ENCODE peak calls at places on chromosomes 7 and 10, in four cellular contexts. One of them, this sample, is unnamed.

GRCh38 chr7:150738092-150739044 is 1.1 kb downstream of the GIMAP5 start:
- DNase-seq in K562: no peak
- DNase-seq in SK-N-SH: no peak
- DNase-seq in HepG2: no peak
- DNase-seq in this sample: no peak

GRCh38 chr7:139103057-139103820 is 6.3 kb downstream of the ZC3HAV1 start:
- DNase-seq in K562: no peak
- DNase-seq in SK-N-SH: no peak
- DNase-seq in HepG2: no peak
- DNase-seq in this sample: no peak

GRCh38 chr10:95815133-95815532 is 59.2 kb downstream of the ENTPD1 start:
- DNase-seq in K562: no peak
- DNase-seq in HepG2: no peak
- DNase-seq in SK-N-SH: no peak
- DNase-seq in this sample: no peak

GRCh38 chr7:11232462-11232861 is 258.8 kb downstream of the PHF14 start:
- DNase-seq in HepG2: no peak
- DNase-seq in SK-N-SH: no peak
- DNase-seq in K562: no peak
- DNase-seq in this sample: no peak

GRCh38 chr7:22486597-22486996 is 13.4 kb downstream of the STEAP1B start:
- DNase-seq in K562: no peak
- DNase-seq in HepG2: no peak
- DNase-seq in SK-N-SH: no peak
- DNase-seq in this sample: no peak

GRCh38 chr10:60896715-60897114 is 47.3 kb downstream of the RHOBTB1 start:
- DNase-seq in K562: no peak
- DNase-seq in HepG2: no peak
- DNase-seq in SK-N-SH: no peak
- DNase-seq in this sample: no peak

GRCh38 chr10:63465293-63466167 is at the start of gene JMJD1C:
- DNase-seq in SK-N-SH: peak
- DNase-seq in HepG2: peak
- DNase-seq in K562: peak
- DNase-seq in this sample: peak

GRCh38 chr10:536371-536925 is 153.0 kb downstream of the DIP2C start:
- DNase-seq in SK-N-SH: no peak
- DNase-seq in HepG2: no peak
- DNase-seq in K562: no peak
- DNase-seq in this sample: no peak

GRCh38 chr7:150947761-150948680 is 30.1 kb downstream of the KCNH2 start:
- DNase-seq in SK-N-SH: peak
- DNase-seq in HepG2: no peak
- DNase-seq in K562: peak
- DNase-seq in this sample: no peak

GRCh38 chr7:119086026-119086425 is 861.5 kb downstream of the ANKRD7 start:
- DNase-seq in SK-N-SH: no peak
- DNase-seq in HepG2: no peak
- DNase-seq in K562: no peak
- DNase-seq in this sample: no peak

GRCh38 chr10:27747096-27747451 is 1.5 kb upstream of the MKX start:
- DNase-seq in HepG2: no peak
- DNase-seq in SK-N-SH: no peak
- DNase-seq in K562: no peak
- DNase-seq in this sample: peak

GRCh38 chr7:68133045-68133444 is 1136.4 kb downstream of the TYW1 start:
- DNase-seq in HepG2: no peak
- DNase-seq in SK-N-SH: no peak
- DNase-seq in K562: no peak
- DNase-seq in this sample: no peak

GRCh38 chr10:119540038-119540437 is 2.5 kb downstream of the RGS10 start:
- DNase-seq in SK-N-SH: no peak
- DNase-seq in K562: no peak
- DNase-seq in HepG2: no peak
- DNase-seq in this sample: no peak

DNA sequence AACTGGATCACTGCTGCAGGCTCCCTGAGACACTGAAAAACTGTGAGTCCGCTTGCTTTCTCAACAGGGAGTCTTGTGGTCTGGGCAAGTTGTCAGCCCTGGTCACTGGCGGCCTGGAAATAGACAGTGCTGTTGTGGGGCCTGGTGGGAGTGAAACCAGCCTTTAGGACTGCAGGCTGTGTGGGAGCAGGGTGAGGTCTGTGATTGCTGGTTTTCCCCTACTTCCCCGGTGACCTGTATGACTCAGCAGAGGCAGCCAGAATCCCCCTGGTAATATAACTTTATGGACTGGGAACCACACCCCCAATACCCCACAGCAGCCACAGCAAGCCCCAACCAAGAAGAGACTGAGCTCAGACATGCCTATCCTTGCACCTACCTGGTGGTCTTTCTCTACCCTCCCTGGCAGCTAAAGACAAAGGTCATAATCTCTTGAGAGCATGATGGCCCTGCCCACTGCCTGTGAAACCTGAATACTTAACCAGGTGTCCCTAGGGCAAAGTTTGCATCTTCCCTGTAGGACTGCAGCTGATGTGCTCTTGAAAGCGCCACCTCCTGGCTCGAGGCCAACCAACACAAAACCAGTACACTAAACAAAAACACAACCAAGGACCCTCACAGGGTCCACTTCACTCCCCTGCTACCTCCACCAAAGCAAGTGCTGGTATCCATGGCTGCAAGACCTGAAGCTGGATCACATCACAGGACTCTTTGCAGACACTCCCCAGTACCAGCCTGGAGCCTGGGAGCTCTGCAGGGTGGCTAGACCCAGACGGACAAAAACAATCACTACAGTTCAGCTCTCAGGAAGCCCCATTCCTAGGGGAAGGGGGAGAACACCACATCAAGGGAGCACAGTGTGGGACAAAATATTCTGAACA is 7.2 kb upstream of the ADAM22 start:
- DNase-seq in K562: no peak
- DNase-seq in SK-N-SH: no peak
- DNase-seq in HepG2: peak
- DNase-seq in this sample: peak
- TF ChIP-seq FOXJ3 in K562: no peak
- TF ChIP-seq FOXJ3 in SK-N-SH: no peak
- TF ChIP-seq FOXJ3 in HepG2: no peak
- TF ChIP-seq FOXJ3 in this sample: no peak

GRCh38 chr10:78779339-78779955 is 289.3 kb upstream of the ZMIZ1 start:
- DNase-seq in K562: no peak
- DNase-seq in HepG2: no peak
- DNase-seq in SK-N-SH: no peak
- DNase-seq in this sample: no peak

GRCh38 chr10:78776746-78777145 is 292.0 kb upstream of the ZMIZ1 start:
- DNase-seq in SK-N-SH: no peak
- DNase-seq in HepG2: no peak
- DNase-seq in K562: no peak
- DNase-seq in this sample: no peak

GRCh38 chr10:78778446-78779338 is 290.1 kb upstream of the ZMIZ1 start:
- DNase-seq in HepG2: peak
- DNase-seq in SK-N-SH: no peak
- DNase-seq in K562: no peak
- DNase-seq in this sample: no peak

GRCh38 chr10:78775891-78776290 is 292.9 kb upstream of the ZMIZ1 start:
- DNase-seq in HepG2: no peak
- DNase-seq in K562: no peak
- DNase-seq in SK-N-SH: no peak
- DNase-seq in this sample: no peak

GRCh38 chr10:78777466-78778256 is 291.1 kb upstream of the ZMIZ1 start:
- DNase-seq in SK-N-SH: peak
- DNase-seq in K562: no peak
- DNase-seq in HepG2: no peak
- DNase-seq in this sample: no peak
- TF ChIP-seq FOXJ3 in SK-N-SH: no peak
- TF ChIP-seq FOXJ3 in K562: no peak
- TF ChIP-seq FOXJ3 in HepG2: no peak
- TF ChIP-seq FOXJ3 in this sample: no peak

DNA sequence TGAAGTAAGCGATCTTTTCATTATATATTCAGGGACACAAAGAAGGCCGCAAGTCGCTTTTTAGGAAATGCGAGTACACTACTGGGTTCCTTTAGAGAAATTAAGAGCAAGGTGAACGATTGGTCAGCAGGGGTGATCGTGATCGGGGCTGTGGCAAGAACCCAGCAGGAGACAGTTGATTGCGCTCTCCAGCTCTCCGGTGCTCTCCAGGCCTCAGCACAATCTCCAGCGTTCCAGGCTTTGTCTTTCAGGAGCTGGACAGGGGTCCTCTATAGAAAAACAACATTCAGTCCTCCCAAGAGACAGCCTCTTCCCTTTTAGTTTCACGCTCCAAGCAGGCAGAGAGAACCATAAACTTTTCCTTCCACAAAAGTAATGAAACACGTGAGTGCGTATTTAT is 170.5 kb upstream of the KLF6 start:
- DNase-seq in HepG2: no peak
- DNase-seq in SK-N-SH: no peak
- DNase-seq in K562: no peak
- DNase-seq in this sample: peak
- TF ChIP-seq FOXJ3 in HepG2: no peak
- TF ChIP-seq FOXJ3 in SK-N-SH: no peak
- TF ChIP-seq FOXJ3 in K562: no peak
- TF ChIP-seq FOXJ3 in this sample: no peak

GRCh38 chr10:4069491-4069890 is 284.5 kb upstream of the KLF6 start:
- DNase-seq in K562: no peak
- DNase-seq in HepG2: no peak
- DNase-seq in SK-N-SH: no peak
- DNase-seq in this sample: no peak
- TF ChIP-seq FOXJ3 in K562: no peak
- TF ChIP-seq FOXJ3 in HepG2: no peak
- TF ChIP-seq FOXJ3 in SK-N-SH: no peak
- TF ChIP-seq FOXJ3 in this sample: no peak

DNA sequence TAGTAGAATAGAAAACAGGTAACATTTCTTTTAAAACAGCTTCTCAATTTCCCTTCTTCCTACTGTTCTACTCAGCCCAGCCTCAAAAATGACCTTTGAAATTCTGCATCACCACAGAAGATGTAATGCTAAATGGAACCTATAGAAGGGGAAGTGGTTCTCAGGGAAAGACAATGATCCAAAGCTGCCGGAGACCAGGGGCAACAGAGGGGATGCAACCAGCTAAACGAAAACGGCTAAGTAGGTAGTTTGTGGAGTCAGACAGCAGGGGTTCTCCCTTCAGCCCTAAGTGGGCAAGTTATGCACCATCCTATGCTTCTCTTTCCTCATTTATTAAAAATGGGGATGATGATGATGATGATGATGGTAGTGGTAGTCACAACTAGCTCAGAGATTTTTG is 214.3 kb downstream of the ELMO1 start:
- DNase-seq in K562: no peak
- DNase-seq in SK-N-SH: no peak
- DNase-seq in HepG2: no peak
- DNase-seq in this sample: no peak
- TF ChIP-seq FOXJ3 in K562: no peak
- TF ChIP-seq FOXJ3 in SK-N-SH: no peak
- TF ChIP-seq FOXJ3 in HepG2: no peak
- TF ChIP-seq FOXJ3 in this sample: no peak

GRCh38 chr7:44057849-44058758 is 7.3 kb downstream of the PGAM2 start:
- DNase-seq in K562: no peak
- DNase-seq in SK-N-SH: no peak
- DNase-seq in HepG2: no peak
- DNase-seq in this sample: no peak

GRCh38 chr7:44060091-44060947 is 5.0 kb downstream of the PGAM2 start:
- DNase-seq in HepG2: no peak
- DNase-seq in K562: no peak
- DNase-seq in SK-N-SH: no peak
- DNase-seq in this sample: no peak

GRCh38 chr7:44060948-44061644 is 4.3 kb downstream of the PGAM2 start:
- DNase-seq in HepG2: no peak
- DNase-seq in K562: no peak
- DNase-seq in SK-N-SH: no peak
- DNase-seq in this sample: no peak

GRCh38 chr7:44058759-44059218 is 6.6 kb downstream of the PGAM2 start:
- DNase-seq in SK-N-SH: no peak
- DNase-seq in K562: no peak
- DNase-seq in HepG2: no peak
- DNase-seq in this sample: no peak

GRCh38 chr7:44059219-44060090 is 5.9 kb downstream of the PGAM2 start:
- DNase-seq in HepG2: no peak
- DNase-seq in K562: no peak
- DNase-seq in SK-N-SH: no peak
- DNase-seq in this sample: no peak
- TF ChIP-seq FOXJ3 in HepG2: no peak
- TF ChIP-seq FOXJ3 in K562: no peak
- TF ChIP-seq FOXJ3 in SK-N-SH: no peak
- TF ChIP-seq FOXJ3 in this sample: no peak

DNA sequence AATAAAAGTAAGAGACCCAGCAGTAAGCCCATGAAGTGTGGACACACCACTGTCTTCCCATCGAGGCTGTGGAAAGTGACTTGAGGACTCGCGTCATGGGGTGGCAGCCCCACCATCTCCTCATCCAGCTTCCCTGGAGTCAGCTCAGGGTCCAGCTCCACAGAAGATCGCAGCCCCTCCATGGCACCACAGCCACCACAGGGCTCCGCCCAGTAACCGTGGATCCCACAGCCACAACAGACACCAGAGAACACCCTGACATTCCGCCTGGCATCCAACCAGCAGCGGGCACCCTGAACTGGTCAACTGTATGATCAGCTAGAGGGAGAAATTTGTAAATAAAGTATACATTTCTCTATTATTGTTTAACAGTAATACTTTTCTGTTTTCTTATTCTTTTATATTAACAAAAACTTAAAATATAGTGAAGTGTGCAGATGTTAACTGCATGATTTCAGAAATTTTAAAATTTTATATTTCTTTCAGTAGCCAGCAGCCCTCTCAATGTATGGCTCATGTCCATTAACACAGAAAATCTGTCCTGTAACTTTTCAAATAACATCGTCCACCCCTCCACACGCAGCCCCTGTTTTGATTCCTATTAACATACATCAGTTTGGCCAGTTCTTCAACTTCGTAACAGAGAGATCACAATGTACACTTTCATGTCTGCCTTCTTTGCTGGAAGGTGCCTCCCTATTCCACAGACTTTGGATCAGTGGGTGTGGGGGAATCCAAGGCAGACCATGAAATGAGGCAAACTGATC is 69.7 kb downstream of the ITGB1 start:
- DNase-seq in K562: no peak
- DNase-seq in SK-N-SH: no peak
- DNase-seq in HepG2: no peak
- DNase-seq in this sample: no peak
- TF ChIP-seq FOXJ3 in K562: no peak
- TF ChIP-seq FOXJ3 in SK-N-SH: no peak
- TF ChIP-seq FOXJ3 in HepG2: no peak
- TF ChIP-seq FOXJ3 in this sample: no peak

GRCh38 chr7:103106336-103107070 is 31.6 kb downstream of the ARMC10 start:
- DNase-seq in SK-N-SH: no peak
- DNase-seq in K562: no peak
- DNase-seq in HepG2: peak
- DNase-seq in this sample: peak
- TF ChIP-seq FOXJ3 in SK-N-SH: no peak
- TF ChIP-seq FOXJ3 in K562: no peak
- TF ChIP-seq FOXJ3 in HepG2: peak
- TF ChIP-seq FOXJ3 in this sample: no peak